ENCODE peak calls at places on chromosomes 12 and 14, in five cellular contexts. N, V, Z, H and T are unnamed samples.

GRCh38 chr12:108605000-108605689 is 7.3 kb upstream of the TMEM119 start:
- DNase-seq in N (no peak), V (no peak), Z (no peak), H (no peak), T (peak)

GRCh38 chr14:82621881-82622450 is 1088.3 kb upstream of the SEL1L start:
- DNase-seq in N (no peak), V (no peak), Z (no peak), H (no peak), T (no peak)

GRCh38 chr12:52032431-52032796 is 18.8 kb upstream of the NR4A1 start:
- DNase-seq in N (peak), V (peak), Z (peak), H (no peak), T (peak)

GRCh38 chr12:89211456-89211855 is 140.8 kb downstream of the DUSP6 start:
- DNase-seq in N (no peak), V (no peak), Z (no peak), H (no peak), T (no peak)

GRCh38 chr12:96988919-96989318 is 81.9 kb downstream of the NEDD1 start:
- DNase-seq in N (no peak), V (no peak), Z (no peak), H (no peak), T (no peak)

GRCh38 chr12:109554761-109555160 is 18.5 kb downstream of the MMAB start:
- DNase-seq in N (no peak), V (no peak), Z (no peak), H (no peak), T (no peak)

GRCh38 chr14:104206281-104206904 is 68.0 kb downstream of the KIF26A start:
- DNase-seq in N (no peak), V (peak), Z (no peak), H (no peak), T (no peak)

GRCh38 chr14:51145246-51145645 is 50.3 kb upstream of the TRIM9 start:
- DNase-seq in N (no peak), V (no peak), Z (no peak), H (no peak), T (no peak)

GRCh38 chr12:96099986-96100385 is 64.6 kb upstream of the LTA4H start:
- DNase-seq in N (no peak), V (no peak), Z (no peak), H (no peak), T (no peak)

GRCh38 chr14:74841230-74842207 is 34.4 kb downstream of the PROX2 start:
- DNase-seq in N (no peak), V (no peak), Z (no peak), H (no peak), T (no peak)

GRCh38 chr12:27922591-27923139 is 49.9 kb downstream of the PTHLH start:
- DNase-seq in N (peak), V (no peak), Z (no peak), H (no peak), T (no peak)

GRCh38 chr14:24662753-24663152 is 28.8 kb upstream of the GZMB start:
- DNase-seq in N (no peak), V (no peak), Z (no peak), H (no peak), T (no peak)

GRCh38 chr12:90773526-90773925 is 181.4 kb downstream of the CCER1 start:
- DNase-seq in N (peak), V (no peak), Z (no peak), H (peak), T (no peak)

GRCh38 chr14:101407328-101407727 is 154.0 kb upstream of the DIO3 start:
- DNase-seq in N (no peak), V (peak), Z (no peak), H (no peak), T (no peak)

GRCh38 chr14:33916663-33917565 is 34.0 kb downstream of the EGLN3 start:
- DNase-seq in N (peak), V (no peak), Z (no peak), H (peak), T (no peak)

GRCh38 chr12:3244219-3244750 is 167.1 kb downstream of the TSPAN9 start:
- DNase-seq in N (no peak), V (no peak), Z (no peak), H (no peak), T (no peak)

GRCh38 chr14:94451091-94451751 is 1.4 kb downstream of the SERPINA11 start:
- DNase-seq in N (no peak), V (no peak), Z (no peak), H (no peak), T (no peak)

GRCh38 chr12:92439397-92439779 is 263.4 kb upstream of the PLEKHG7 start:
- DNase-seq in N (peak), V (no peak), Z (peak), H (no peak), T (no peak)

GRCh38 chr14:85702937-85703336 is 173.0 kb downstream of the FLRT2 start:
- DNase-seq in N (peak), V (no peak), Z (no peak), H (peak), T (no peak)

GRCh38 chr12:92136883-92137582 is 8.6 kb downstream of the BTG1 start:
- DNase-seq in N (peak), V (no peak), Z (no peak), H (peak), T (peak)

GRCh38 chr12:107400686-107401447 is 284.7 kb upstream of the PWP1 start:
- DNase-seq in N (peak), V (peak), Z (no peak), H (no peak), T (no peak)

GRCh38 chr14:23865502-23865901 is 88.1 kb upstream of the DHRS4 start:
- DNase-seq in N (no peak), V (no peak), Z (no peak), H (no peak), T (no peak)

GRCh38 chr12:59004466-59004865 is 84.2 kb upstream of the LRIG3 start:
- DNase-seq in N (no peak), V (no peak), Z (no peak), H (no peak), T (no peak)